ENCODE peak calls at places on chromosomes 4 and X, in five cellular contexts. D, Y, H, R and Q are unnamed samples.

GRCh38 chr4:77146426-77147399 is 10.3 kb upstream of the CCNG2 start:
- DNase-seq in Y (no peak), R (peak; percentile 17), H (no peak), D (peak; percentile 25), Q (no peak)

GRCh38 chrX:38166478-38167083 is 54.1 kb downstream of the SRPX start:
- DNase-seq in Y (no peak), R (peak; percentile 34), D (peak; percentile 21), H (no peak), Q (no peak)

GRCh38 chrX:77572322-77572721 is 125.1 kb downstream of the FGF16 start:
- DNase-seq in D (no peak), Y (no peak), R (no peak), H (no peak), Q (no peak)

GRCh38 chr4:70559216-70559830 is 32.7 kb upstream of the AMBN start:
- DNase-seq in D (peak; percentile 30), Y (peak; percentile 28), R (peak; percentile 62), H (no peak), Q (no peak)

GRCh38 chr4:166165829-166166420 is 292.9 kb downstream of the TLL1 start:
- DNase-seq in H (no peak), Y (no peak), D (peak; percentile 49), R (peak; percentile 65), Q (no peak)

GRCh38 chr4:86443495-86443894 is 83.6 kb upstream of the MAPK10 start:
- DNase-seq in D (no peak), Y (no peak), R (no peak), H (no peak), Q (no peak)

GRCh38 chr4:110597582-110597981 is 25.3 kb downstream of the PITX2 start:
- DNase-seq in R (no peak), D (no peak), H (no peak), Y (no peak), Q (no peak)

GRCh38 chr4:181684310-181684709 is 558.9 kb upstream of the TENM3 start:
- DNase-seq in H (no peak), D (no peak), Y (no peak), R (no peak), Q (no peak)

GRCh38 chrX:19593684-19594083 is 78.4 kb upstream of the MAP3K15 start:
- DNase-seq in H (no peak), R (peak; percentile 20), Y (no peak), D (peak; percentile 14), Q (no peak)

GRCh38 chr4:40196724-40197281 is at the start of gene RHOH:
- DNase-seq in D (peak; percentile 18), H (no peak), R (peak; percentile 69), Y (peak; percentile 76), Q (peak; percentile 83)

GRCh38 chr4:8441499-8442091 is 1.0 kb downstream of the TRMT44 start:
- DNase-seq in D (no peak), Y (no peak), H (no peak), R (peak; percentile 45), Q (no peak)

GRCh38 chr4:163167333-163167626 is 590 bp upstream of the NAF1 start:
- DNase-seq in R (no peak), D (no peak), Y (no peak), H (no peak), Q (no peak)

GRCh38 chr4:148270600-148270999 is 171.6 kb downstream of the NR3C2 start:
- DNase-seq in H (no peak), Y (no peak), R (no peak), D (no peak), Q (no peak)

GRCh38 chrX:48937065-48937907 is 18.5 kb upstream of the PIM2 start:
- DNase-seq in Y (peak; percentile 84), R (peak; percentile 93), D (peak; percentile 86), H (peak; percentile 76), Q (peak; percentile 97)

GRCh38 chr4:80007745-80008149 is 65.3 kb downstream of the ANTXR2 start:
- DNase-seq in D (no peak), R (peak; percentile 27), H (no peak), Y (no peak), Q (no peak)

GRCh38 chr4:78644744-78645330 is 93.3 kb downstream of the ANXA3 start:
- DNase-seq in D (peak; percentile 78), Y (peak; percentile 58), R (peak; percentile 87), H (no peak), Q (peak; percentile 85)
- H3K27ac ChIP-seq in D (no peak overlapping the region), Y (peak overlapping the region; percentile 78), R (peak overlapping the region; percentile 79), H (peak overlapping the region; percentile 86), Q (peak overlapping the region; percentile 76)

GRCh38 chr4:98658287-98659105 is at the start of gene TSPAN5:
- DNase-seq in R (peak; percentile 61), Y (peak; percentile 82), D (peak; percentile 50), H (peak; percentile 75), Q (peak; percentile 96)
- TF ChIP-seq POLR2AphosphoS5 in R (no peak), Y (peak; percentile 11), D (no peak), H (no peak), Q (peak; percentile 79)

GRCh38 chr4:158035662-158036195 is 137.1 kb downstream of the GASK1B start:
- DNase-seq in Y (no peak), R (no peak), H (no peak), D (no peak), Q (no peak)

GRCh38 chr4:158036998-158037397 is 135.8 kb downstream of the GASK1B start:
- DNase-seq in D (no peak), H (no peak), Y (no peak), R (no peak), Q (peak; percentile 47)

GRCh38 chr4:158032733-158033415 is 140.0 kb downstream of the GASK1B start:
- DNase-seq in D (no peak), R (no peak), H (no peak), Y (no peak), Q (no peak)

GRCh38 chr4:158038718-158039117 is 134.1 kb downstream of the GASK1B start:
- DNase-seq in Y (no peak), H (no peak), R (no peak), D (no peak), Q (no peak)

DNA sequence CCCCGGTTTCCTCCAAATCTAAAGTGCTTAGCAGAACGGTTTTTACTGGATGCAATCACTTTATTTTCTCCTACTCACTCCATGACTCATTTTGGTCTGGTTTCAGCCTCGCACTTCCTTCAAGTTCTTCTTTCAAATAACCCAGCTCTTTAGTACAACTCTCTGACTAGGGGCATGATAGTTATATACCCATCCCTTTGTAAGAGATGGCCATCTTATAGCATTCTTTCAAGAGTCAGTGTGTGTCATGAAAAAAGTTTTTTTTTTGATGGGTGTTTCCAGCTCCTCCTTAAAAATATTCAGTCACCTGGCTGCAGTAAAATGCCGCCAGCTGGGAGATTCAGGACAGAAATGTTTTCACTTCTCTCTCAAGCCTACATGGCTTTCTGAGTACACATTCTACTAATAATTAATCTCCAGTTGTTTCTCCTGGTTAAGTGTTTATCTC is 139.4 kb downstream of the GASK1B start:
- DNase-seq in D (no peak), Y (no peak), H (no peak), R (no peak), Q (no peak)
- H3K27ac ChIP-seq in D (no peak overlapping the region), Y (no peak overlapping the region), H (no peak overlapping the region), R (no peak overlapping the region), Q (peak overlapping the region; percentile 37)

DNA sequence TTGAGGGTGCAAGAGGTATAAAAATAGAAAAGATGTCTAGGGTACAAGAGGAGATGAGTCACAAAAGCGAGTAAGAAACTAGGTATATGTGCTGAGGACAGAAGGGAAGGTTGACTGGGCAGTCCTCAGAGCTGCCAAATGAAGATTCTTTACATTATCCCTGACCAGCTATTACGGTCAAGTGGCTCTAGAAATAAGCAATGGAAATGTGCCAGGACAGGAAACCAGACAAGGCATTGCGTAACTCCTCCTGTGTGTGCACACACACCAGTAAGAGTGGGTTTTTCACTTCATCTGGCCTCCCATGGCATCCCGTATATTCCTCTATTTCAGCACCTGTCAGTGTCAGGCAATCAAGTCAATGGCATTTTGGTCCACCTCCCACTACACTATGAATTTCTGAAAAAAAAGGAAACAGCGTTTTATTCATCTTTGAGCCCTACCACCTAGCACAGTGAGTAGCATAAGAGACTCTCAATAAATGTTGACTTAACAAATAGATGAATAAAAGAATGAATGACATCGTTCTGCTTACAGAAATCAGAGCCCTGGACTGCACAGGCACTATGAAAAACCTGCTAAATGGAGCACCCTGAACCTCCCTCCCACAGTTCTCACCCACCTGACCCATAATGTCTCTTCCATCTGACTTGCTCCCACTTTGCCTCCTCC is 62.6 kb upstream of the KLF3 start:
- DNase-seq in D (peak; percentile 20), Y (no peak), H (no peak), R (peak; percentile 19), Q (no peak)
- TF ChIP-seq POLR2AphosphoS5 in D (no peak), Y (no peak), H (no peak), R (no peak), Q (no peak)

DNA sequence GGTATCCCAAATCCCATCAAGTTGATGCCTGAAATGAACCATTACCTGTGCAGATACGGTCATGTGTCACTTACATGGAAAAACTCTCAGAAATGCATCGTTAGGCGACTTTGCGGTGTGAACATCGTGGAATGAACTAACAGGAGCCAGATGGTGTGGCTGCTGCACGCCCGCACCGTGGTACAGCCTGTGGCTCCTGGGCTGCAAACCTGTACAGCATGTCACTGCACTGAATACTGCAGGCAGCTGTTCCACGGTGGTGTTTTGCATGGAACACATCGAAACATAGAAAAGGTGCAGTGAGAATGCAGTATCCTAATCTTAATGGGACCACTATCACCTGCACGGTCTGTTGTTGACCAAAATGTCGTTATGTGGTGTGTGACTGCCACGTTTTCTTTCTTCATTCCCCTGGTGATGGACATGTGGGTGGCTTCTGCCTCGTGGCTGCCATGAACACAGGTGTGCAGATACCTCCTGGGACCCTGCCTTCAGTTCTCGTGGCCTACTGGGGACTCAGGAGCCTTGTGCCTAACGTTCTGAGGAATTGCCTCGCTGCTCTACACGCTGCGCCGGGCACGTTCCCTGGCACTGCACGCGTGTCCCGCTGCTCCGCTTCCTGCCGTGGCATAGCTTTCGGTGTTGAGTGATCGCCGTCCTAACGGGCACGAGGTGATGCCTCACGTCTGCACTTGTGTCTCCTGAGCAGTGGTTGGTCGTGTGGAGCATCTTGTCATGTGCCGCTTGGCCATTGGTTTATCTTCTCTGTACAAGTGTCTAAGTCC is 18.5 kb downstream of the MAEA start:
- DNase-seq in H (no peak), D (no peak), R (no peak), Y (no peak), Q (peak; percentile 70)
- H3K27ac ChIP-seq in H (peak overlapping the region; percentile 49), D (no peak overlapping the region), R (no peak overlapping the region), Y (peak overlapping the region; percentile 67), Q (peak overlapping the region; percentile 65)

DNA sequence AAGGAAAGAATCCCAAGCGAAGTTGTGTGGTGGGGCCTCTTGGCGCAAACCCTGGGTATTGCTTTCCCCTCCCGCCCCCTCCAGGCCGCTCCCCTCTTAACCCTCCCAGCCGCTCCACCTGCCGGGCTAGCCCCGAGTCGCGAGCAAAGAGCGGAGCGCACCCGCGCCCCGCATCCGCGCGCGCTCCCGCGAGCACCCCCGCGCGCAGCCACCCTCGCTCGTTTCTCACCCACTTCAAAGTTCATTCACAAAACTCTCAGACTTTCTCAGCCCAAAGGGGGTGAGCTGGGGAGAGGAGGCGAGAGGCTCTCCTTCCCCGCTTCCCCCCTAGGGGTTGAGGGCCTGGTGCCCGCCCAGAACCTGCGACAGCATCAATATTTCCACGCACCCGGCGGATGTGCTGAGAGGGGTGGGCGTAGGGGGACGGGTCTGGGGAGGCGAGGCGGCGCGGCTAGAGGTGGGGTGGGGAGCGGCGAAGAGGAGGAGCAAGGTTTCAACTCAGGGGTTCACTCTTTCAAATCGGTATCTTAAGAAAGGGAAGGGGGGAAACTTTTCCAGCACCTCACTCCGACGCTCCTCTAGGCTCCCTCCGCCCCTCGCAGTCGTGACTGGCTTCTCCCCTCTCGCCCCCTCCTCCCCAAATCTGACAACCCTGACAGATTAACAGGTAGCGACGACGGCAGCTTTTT is 1.8 kb downstream of the MAML3 start:
- DNase-seq in R (peak; percentile 60), D (peak; percentile 83), H (peak; percentile 85), Y (peak; percentile 83), Q (peak; percentile 93)
- TF ChIP-seq POLR2AphosphoS5 in R (no peak), D (no peak), H (no peak), Y (peak; percentile 7), Q (peak; percentile 54)